ENCODE peak calls at places on chromosomes 2 and 18, in seven cellular contexts. A, T, B, J, N, U and K are unnamed samples. For H3K36me3, the result is how much of the 10 kb centered on the place peaks cover.

GRCh38 chr2:2038746-2039530 is 292.1 kb downstream of the MYT1L start:
- DNase-seq in T (no peak), J (no peak), A (no peak), B (no peak), U (no peak), N (no peak), K (no peak)

GRCh38 chr2:56749152-56749752 is 565.5 kb downstream of the CCDC85A start:
- DNase-seq in U (no peak), N (no peak), T (no peak), B (peak), J (no peak), A (peak), K (no peak)

GRCh38 chr18:61602836-61603235 is 269.6 kb downstream of the CDH20 start:
- DNase-seq in J (no peak), B (no peak), T (no peak), U (no peak), A (no peak), N (no peak), K (no peak)

GRCh38 chr18:45250479-45250878 is 364.8 kb upstream of the SLC14A2 start:
- DNase-seq in A (no peak), N (no peak), T (no peak), J (no peak), U (no peak), B (no peak), K (no peak)

GRCh38 chr2:64453710-64454315 is at the start of gene LGALSL:
- DNase-seq in U (peak), T (no peak), B (no peak), A (peak), N (peak), J (peak), K (peak)

GRCh38 chr18:63342206-63342605 is 22.6 kb upstream of the BCL2 start:
- DNase-seq in T (no peak), B (no peak), U (no peak), A (no peak), N (no peak), J (no peak), K (no peak)

GRCh38 chr2:74566423-74567085 is 12.0 kb downstream of the DOK1 start:
- DNase-seq in B (no peak), T (no peak), A (no peak), N (no peak), J (no peak), U (no peak), K (no peak)

GRCh38 chr2:237861-238260 is 26.0 kb downstream of the SH3YL1 start:
- DNase-seq in T (no peak), N (no peak), U (no peak), B (no peak), J (no peak), A (no peak), K (no peak)

GRCh38 chr2:52934354-52934898 is 833.2 kb upstream of the CHAC2 start:
- DNase-seq in N (no peak), A (peak), B (no peak), U (no peak), T (no peak), J (no peak), K (peak)

GRCh38 chr2:44981714-44982108 is 27.5 kb downstream of the SIX2 start:
- DNase-seq in J (peak), T (no peak), U (peak), A (peak), N (no peak), B (peak), K (peak)

GRCh38 chr2:6820903-6821584 is 44.7 kb downstream of the CMPK2 start:
- DNase-seq in U (no peak), T (peak), B (no peak), N (no peak), J (no peak), A (no peak), K (no peak)

GRCh38 chr2:167510071-167510759 is 621.9 kb downstream of the XIRP2 start:
- DNase-seq in A (no peak), B (no peak), T (no peak), N (no peak), U (no peak), J (no peak), K (no peak)

GRCh38 chr2:70686577-70687460 is 81.2 kb downstream of the ADD2 start:
- DNase-seq in J (no peak), B (no peak), T (no peak), N (peak), A (peak), U (no peak), K (no peak)

GRCh38 chr2:68722712-68723111 is 11.9 kb upstream of the ARHGAP25 start:
- DNase-seq in U (no peak), N (no peak), J (no peak), T (no peak), A (peak), B (no peak), K (no peak)

GRCh38 chr2:56229397-56230060 is 45.7 kb downstream of the CCDC85A start:
- DNase-seq in U (no peak), N (no peak), T (no peak), J (no peak), A (no peak), B (no peak), K (no peak)

GRCh38 chr2:181196401-181196800 is 216.0 kb downstream of the UBE2E3 start:
- DNase-seq in J (no peak), U (no peak), N (no peak), A (no peak), B (no peak), T (no peak), K (no peak)

GRCh38 chr18:9708057-9708881 is at the start of gene RAB31:
- DNase-seq in J (peak), B (no peak), U (peak), N (peak), T (peak), A (no peak), K (peak)

GRCh38 chr2:12081481-12082210 is 335.2 kb downstream of the LPIN1 start:
- DNase-seq in U (no peak), N (no peak), J (no peak), B (no peak), A (no peak), T (no peak), K (no peak)

GRCh38 chr2:1231664-1232063 is 181.6 kb upstream of the TPO start:
- DNase-seq in B (no peak), N (no peak), U (no peak), A (no peak), J (no peak), T (no peak), K (no peak)

GRCh38 chr2:46062637-46063412 is 234.4 kb upstream of the EPAS1 start:
- DNase-seq in U (peak), N (peak), J (peak), B (peak), A (peak), T (no peak), K (peak)

GRCh38 chr2:88114821-88115220 is 13.0 kb downstream of the FABP1 start:
- DNase-seq in A (no peak), B (no peak), U (no peak), N (no peak), T (no peak), J (no peak), K (no peak)

GRCh38 chr2:131646669-131647297 is 119.1 kb downstream of the CCDC74A start:
- DNase-seq in T (peak), A (no peak), B (no peak), N (no peak), J (no peak), U (no peak), K (no peak)

GRCh38 chr18:293557-293956 is 25.7 kb upstream of the THOC1 start:
- DNase-seq in N (no peak), A (no peak), U (no peak), J (no peak), T (no peak), B (no peak), K (no peak)

GRCh38 chr2:67846341-67847070 is 216.3 kb downstream of the C1D start:
- DNase-seq in U (peak), T (no peak), A (peak), N (peak), J (peak), B (peak), K (peak)

GRCh38 chr2:168515502-168515901 is 59.4 kb downstream of the CERS6 start:
- DNase-seq in U (no peak), A (no peak), N (no peak), T (no peak), B (no peak), J (no peak), K (no peak)

GRCh38 chr18:23837591-23837990 is 148.3 kb downstream of the LAMA3 start:
- DNase-seq in J (no peak), U (no peak), T (no peak), B (peak), A (no peak), N (no peak), K (no peak)

GRCh38 chr18:10131783-10132381 is 218.1 kb downstream of the VAPA start:
- DNase-seq in B (no peak), J (no peak), U (no peak), N (no peak), T (peak), A (no peak), K (no peak)

GRCh38 chr2:112958428-112959108 is 19.2 kb upstream of the IL36G start:
- DNase-seq in B (peak), A (peak), N (no peak), U (no peak), T (no peak), J (no peak), K (peak)

GRCh38 chr18:48514786-48515185 is 24.0 kb upstream of the CTIF start:
- DNase-seq in A (no peak), U (no peak), B (no peak), J (no peak), T (peak), N (no peak), K (no peak)

GRCh38 chr2:121567957-121568409 is 37.3 kb downstream of the RNU4ATAC start:
- DNase-seq in A (no peak), N (no peak), J (no peak), B (no peak), T (no peak), U (no peak), K (no peak)

GRCh38 chr18:3062798-3063563 is 50.0 kb upstream of the LPIN2 start:
- DNase-seq in T (no peak), A (peak), N (no peak), J (peak), U (peak), B (no peak), K (peak)

GRCh38 chr2:183038341-183039300 is at the start of gene NCKAP1:
- DNase-seq in J (peak), U (peak), T (peak), N (peak), A (peak), B (no peak), K (peak)
- TF ChIP-seq POLR2AphosphoS5 in J (peak), U (no peak), T (peak), N (no peak), A (peak), B (peak), K (no peak)

DNA sequence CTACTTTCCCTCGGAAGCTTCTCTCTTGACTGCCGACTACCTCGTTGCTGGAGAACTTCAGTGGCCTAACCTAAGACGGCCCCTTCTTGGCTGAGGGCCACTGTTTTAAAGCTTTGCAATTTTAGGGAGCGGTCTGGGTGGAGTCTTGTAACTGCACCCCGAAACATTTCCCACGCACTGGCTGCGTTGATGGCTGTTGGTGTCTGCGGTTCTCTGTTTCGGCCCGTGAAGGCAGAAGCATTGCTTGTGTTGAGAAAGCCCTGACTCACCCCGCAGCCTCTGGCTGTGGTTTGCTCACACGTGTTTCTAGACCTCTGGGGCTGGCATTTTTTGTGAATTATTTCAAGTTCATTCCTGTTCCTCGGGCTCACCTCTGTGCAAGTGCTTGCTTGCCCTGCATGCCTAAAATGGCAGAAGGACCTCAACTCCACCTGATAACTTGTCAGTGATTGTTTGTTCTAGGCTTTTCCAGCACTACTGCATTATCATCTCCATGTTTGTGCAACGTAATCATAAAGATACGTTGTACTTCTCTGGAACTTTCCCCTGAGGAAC is 94.1 kb upstream of the DLX2 start:
- DNase-seq in N (no peak), A (no peak), B (no peak), T (no peak), U (peak), J (no peak), K (peak)
- H3K27ac ChIP-seq in N (peak), A (no peak), B (no peak), T (no peak), U (peak), J (no peak), K (peak)

GRCh38 chr2:232789067-232789466 is 12.7 kb upstream of the KCNJ13 start:
- DNase-seq in J (peak), T (no peak), A (no peak), U (no peak), B (no peak), N (no peak), K (no peak)

GRCh38 chr2:232795920-232796319 is 19.6 kb upstream of the KCNJ13 start:
- DNase-seq in U (no peak), J (no peak), A (no peak), B (no peak), N (no peak), T (no peak), K (no peak)

GRCh38 chr2:232791518-232791917 is 15.2 kb upstream of the KCNJ13 start:
- DNase-seq in T (no peak), B (no peak), U (no peak), N (no peak), J (no peak), A (no peak), K (no peak)

GRCh38 chr2:232794981-232795380 is 18.6 kb upstream of the KCNJ13 start:
- DNase-seq in T (no peak), B (no peak), J (no peak), A (no peak), U (no peak), N (no peak), K (no peak)

DNA sequence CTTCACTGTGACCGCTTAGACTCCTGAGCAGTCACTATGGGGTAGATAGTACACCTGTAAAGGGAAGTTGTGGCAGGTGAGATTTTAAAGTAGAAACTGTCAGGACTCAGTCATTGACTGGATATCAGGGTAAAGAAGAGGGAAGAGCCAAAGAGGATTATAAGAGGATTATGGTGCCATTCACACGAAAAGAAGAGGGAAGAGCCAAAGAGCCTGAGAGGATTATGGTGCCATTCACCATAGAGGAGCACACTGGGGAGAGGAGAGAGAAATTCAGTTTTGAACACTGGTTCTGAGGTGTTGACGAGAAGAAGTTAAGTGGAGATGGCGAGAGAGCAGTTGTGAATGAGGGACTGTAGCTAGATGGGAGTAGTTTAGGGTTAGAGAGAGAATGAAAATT is 16.9 kb upstream of the KCNJ13 start:
- DNase-seq in B (no peak), U (no peak), J (no peak), A (no peak), T (no peak), N (no peak), K (no peak)
- H3K36me3 ChIP-seq in B (half or more), U (half or more), J (half or more), A (under half), T (half or more), N (half or more), K (under half)

GRCh38 chr2:176494949-176495353 is 225.7 kb downstream of the MTX2 start:
- DNase-seq in N (peak), U (peak), J (peak), T (no peak), A (no peak), B (no peak), K (no peak)
- TF ChIP-seq POLR2AphosphoS5 in N (no peak), U (no peak), J (no peak), T (no peak), A (no peak), B (no peak), K (no peak)

GRCh38 chr2:224417361-224417729 is 15.4 kb upstream of the FAM124B start:
- DNase-seq in N (no peak), B (peak), J (no peak), T (no peak), A (no peak), U (no peak), K (no peak)

GRCh38 chr2:224416656-224417360 is 14.9 kb upstream of the FAM124B start:
- DNase-seq in B (no peak), A (no peak), T (no peak), J (no peak), N (no peak), U (no peak), K (no peak)

GRCh38 chr2:224412064-224412921 is 10.4 kb upstream of the FAM124B start:
- DNase-seq in J (no peak), B (no peak), U (no peak), N (no peak), A (no peak), T (peak), K (peak)

GRCh38 chr2:224410946-224411561 is 9.1 kb upstream of the FAM124B start:
- DNase-seq in U (no peak), J (no peak), N (no peak), B (no peak), T (no peak), A (no peak), K (no peak)

GRCh38 chr2:224413381-224413780 is 11.5 kb upstream of the FAM124B start:
- DNase-seq in J (no peak), A (no peak), U (no peak), N (no peak), B (no peak), T (no peak), K (no peak)
- H3K27ac ChIP-seq in J (no peak), A (no peak), U (no peak), N (peak), B (no peak), T (no peak), K (no peak)

DNA sequence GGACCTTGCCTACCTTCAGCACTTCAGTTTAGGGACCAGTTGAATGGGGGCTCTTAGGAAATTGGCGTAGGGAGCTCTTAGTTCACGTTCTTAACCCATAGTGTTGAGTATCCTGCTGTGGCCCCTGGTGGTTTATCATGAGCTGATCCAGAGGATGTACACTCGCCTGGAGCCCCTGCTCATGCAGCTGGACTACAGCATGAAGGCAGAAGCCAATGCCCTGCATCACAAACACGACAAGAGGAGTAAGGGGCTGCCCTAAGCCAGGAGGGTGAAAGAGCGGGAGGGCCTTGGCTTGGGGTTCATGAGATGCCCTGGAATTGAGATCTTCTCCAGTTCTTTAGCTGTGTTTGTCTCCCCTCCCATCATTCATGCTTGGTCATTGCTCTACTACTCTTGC is 2.9 kb downstream of the RETREG2 start:
- DNase-seq in B (no peak), A (no peak), N (no peak), T (no peak), U (no peak), J (no peak), K (no peak)
- H3K36me3 ChIP-seq in B (under half), A (under half), N (half or more), T (half or more), U (half or more), J (under half), K (under half)

DNA sequence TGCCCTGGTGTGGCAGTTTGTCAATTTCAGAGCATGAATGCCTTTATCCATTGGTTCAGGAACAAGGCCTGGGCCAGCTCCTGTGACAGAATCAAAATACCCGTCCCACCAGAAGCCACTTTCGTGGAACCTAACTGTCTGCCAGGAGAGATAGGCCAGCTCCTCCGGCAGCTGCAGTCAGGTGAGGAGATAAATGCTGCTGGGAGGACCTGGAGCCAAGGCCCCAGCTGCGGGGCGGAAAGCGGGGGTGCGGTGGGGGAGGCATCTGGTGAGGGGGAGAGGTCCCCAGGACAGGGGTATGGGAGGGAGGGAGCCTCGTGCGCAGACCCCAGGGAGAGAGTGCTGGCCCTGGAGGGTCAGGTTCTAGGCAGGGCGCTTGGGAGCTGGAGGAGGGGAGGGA is 4.4 kb upstream of the ASB1 start:
- DNase-seq in N (no peak), B (no peak), T (no peak), J (no peak), A (no peak), U (no peak), K (no peak)
- TF ChIP-seq POLR2AphosphoS5 in N (no peak), B (no peak), T (no peak), J (no peak), A (no peak), U (no peak), K (no peak)

GRCh38 chr2:60966465-60967405 is 50.8 kb upstream of the PEX13 start:
- DNase-seq in U (no peak), A (no peak), T (no peak), B (no peak), N (no peak), J (no peak), K (no peak)
- H3K27ac ChIP-seq in U (no peak), A (no peak), T (no peak), B (no peak), N (no peak), J (no peak), K (no peak)

GRCh38 chr2:149573760-149574159 is 13.8 kb downstream of the MMADHC start:
- DNase-seq in U (no peak), N (no peak), B (no peak), A (no peak), J (no peak), T (no peak), K (no peak)
- H3K36me3 ChIP-seq in U (half or more), N (half or more), B (half or more), A (half or more), J (half or more), T (half or more), K (under half)